ENCODE peak calls at places on chromosomes 4 and X, in five cellular contexts. A, H, L, Q and Y are unnamed samples. For H3K9me3, the result is how much of the 10 kb centered on the place peaks cover.

GRCh38 chrX:20265726-20266681 is 705 bp downstream of the RPS6KA3 start:
- DNase-seq in L (peak), H (peak), A (peak), Q (peak), Y (peak)

GRCh38 chr4:105624530-105624929 is 72.1 kb downstream of the ARHGEF38 start:
- DNase-seq in Q (peak), L (no peak), A (no peak), H (peak), Y (no peak)

GRCh38 chrX:13427441-13428054 is 107.7 kb upstream of the ATXN3L start:
- DNase-seq in A (no peak), H (no peak), Q (no peak), L (no peak), Y (no peak)

GRCh38 chrX:150258463-150259430 is 104.4 kb upstream of the MAMLD1 start:
- DNase-seq in Q (no peak), L (no peak), A (no peak), H (no peak), Y (no peak)

GRCh38 chr4:118969359-118969758 is 80.7 kb downstream of the SYNPO2 start:
- DNase-seq in Q (peak), H (peak), L (peak), A (no peak), Y (no peak)

GRCh38 chrX:1491851-1492349 is 39.2 kb upstream of the ASMTL start:
- DNase-seq in A (no peak), H (no peak), Q (no peak), L (peak), Y (no peak)

GRCh38 chr4:47538516-47538915 is 53.4 kb downstream of the ATP10D start:
- DNase-seq in H (no peak), A (no peak), Q (no peak), L (no peak), Y (no peak)

GRCh38 chrX:153564047-153564606 is 34.8 kb downstream of the CCNQ start:
- DNase-seq in H (no peak), L (no peak), A (no peak), Q (peak), Y (no peak)

GRCh38 chrX:52504551-52504950 is 8.9 kb downstream of the XAGE1A start:
- DNase-seq in H (no peak), A (no peak), Q (no peak), L (no peak), Y (no peak)

GRCh38 chr4:168028568-168028967 is 63.8 kb upstream of the ANXA10 start:
- DNase-seq in H (no peak), Q (no peak), L (no peak), A (no peak), Y (no peak)

GRCh38 chr4:113293043-113293560 is 243.6 kb downstream of the ANK2 start:
- DNase-seq in A (no peak), H (no peak), L (no peak), Q (no peak), Y (no peak)

GRCh38 chr4:2395584-2395983 is 22.9 kb downstream of the ZFYVE28 start:
- DNase-seq in H (no peak), A (no peak), Q (no peak), L (no peak), Y (no peak)

GRCh38 chrX:40539214-40540142 is 41.3 kb upstream of the ATP6AP2 start:
- DNase-seq in L (no peak), Q (peak), A (peak), H (peak), Y (peak)

GRCh38 chrX:17839269-17839668 is 21.8 kb downstream of the RAI2 start:
- DNase-seq in H (no peak), A (no peak), Q (no peak), L (no peak), Y (no peak)

GRCh38 chr4:176185068-176185467 is 10.3 kb downstream of the SPATA4 start:
- DNase-seq in H (no peak), L (no peak), Q (no peak), A (no peak), Y (no peak)

GRCh38 chr4:1784789-1785591 is 8.1 kb upstream of the FGFR3 start:
- DNase-seq in L (no peak), A (no peak), H (peak), Q (peak), Y (no peak)

GRCh38 chr4:55028196-55028595 is 97.2 kb downstream of the KDR start:
- DNase-seq in H (no peak), A (no peak), L (no peak), Q (no peak), Y (no peak)

GRCh38 chr4:168028970-168029610 is 63.2 kb upstream of the ANXA10 start:
- DNase-seq in L (no peak), Q (no peak), H (no peak), A (no peak), Y (no peak)

GRCh38 chr4:63670735-63671134 is 738.5 kb downstream of the TECRL start:
- DNase-seq in L (no peak), Q (no peak), H (no peak), A (no peak), Y (no peak)

GRCh38 chr4:173434226-173434625 is 35.3 kb upstream of the SCRG1 start:
- DNase-seq in Q (no peak), A (no peak), L (no peak), H (no peak), Y (no peak)

GRCh38 chr4:127579821-127580220 is 52.9 kb upstream of the INTU start:
- DNase-seq in Q (no peak), L (no peak), A (no peak), H (no peak), Y (no peak)

GRCh38 chr4:153365003-153365402 is 20.5 kb downstream of the MND1 start:
- DNase-seq in Q (no peak), L (no peak), H (no peak), A (no peak), Y (no peak)

GRCh38 chrX:121987163-121987562 is 939.8 kb downstream of the GLUD2 start:
- DNase-seq in H (no peak), L (no peak), Q (no peak), A (no peak), Y (no peak)

GRCh38 chr4:997375-998071 is 4.3 kb upstream of the SLC26A1 start:
- DNase-seq in Q (no peak), L (no peak), H (no peak), A (no peak), Y (no peak)

GRCh38 chr4:181957088-181957487 is 286.1 kb upstream of the TENM3 start:
- DNase-seq in A (no peak), L (no peak), H (no peak), Q (no peak), Y (no peak)

GRCh38 chr4:26326791-26327190 is 6.0 kb downstream of the RBPJ start:
- DNase-seq in Q (no peak), L (no peak), H (no peak), A (no peak), Y (no peak)

GRCh38 chr4:140149851-140150635 is 3.9 kb downstream of the MAML3 start:
- DNase-seq in L (peak), H (peak), Q (peak), A (peak), Y (peak)

GRCh38 chrX:13254076-13254785 is 65.6 kb downstream of the ATXN3L start:
- DNase-seq in H (no peak), A (no peak), Q (no peak), L (peak), Y (no peak)

GRCh38 chr4:16196482-16197393 is 29.5 kb downstream of the TAPT1 start:
- DNase-seq in L (peak), A (no peak), H (peak), Q (no peak), Y (no peak)

GRCh38 chr4:43619219-43619618 is 726.7 kb downstream of the GRXCR1 start:
- DNase-seq in L (no peak), H (no peak), Q (no peak), A (no peak), Y (no peak)
- H3K9me3 ChIP-seq in L (under half), H (under half), Q (under half), A (under half), Y (under half)

GRCh38 chrX:111719426-111720210 is 38.6 kb downstream of the ALG13 start:
- DNase-seq in Q (no peak), A (no peak), H (no peak), L (no peak), Y (no peak)
- H3K9me3 ChIP-seq in Q (under half), A (under half), H (under half), L (under half), Y (under half)

DNA sequence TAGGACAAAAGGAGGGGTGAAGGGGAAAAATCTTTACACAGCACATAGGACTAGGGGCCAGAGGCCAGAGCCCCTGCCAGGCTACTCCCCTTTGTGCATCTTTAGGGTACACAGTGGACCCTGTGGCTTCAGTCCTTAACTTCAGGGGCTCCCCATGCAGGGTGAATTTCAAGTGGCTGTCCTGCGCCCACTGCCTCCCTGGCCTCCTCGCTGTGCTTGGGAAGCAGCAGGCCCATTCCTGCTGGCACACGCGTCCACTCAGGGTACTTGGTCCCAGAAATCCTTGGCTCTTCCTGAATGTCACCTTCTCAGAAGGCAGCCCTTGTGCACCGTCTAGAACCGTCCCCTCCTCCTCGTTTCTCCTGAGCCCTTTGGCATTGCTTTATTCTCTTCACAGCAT is 139.0 kb upstream of the PSAPL1 start:
- DNase-seq in Q (no peak), L (no peak), A (no peak), H (no peak), Y (no peak)
- H3K9me3 ChIP-seq in Q (under half), L (under half), A (under half), H (under half), Y (under half)

DNA sequence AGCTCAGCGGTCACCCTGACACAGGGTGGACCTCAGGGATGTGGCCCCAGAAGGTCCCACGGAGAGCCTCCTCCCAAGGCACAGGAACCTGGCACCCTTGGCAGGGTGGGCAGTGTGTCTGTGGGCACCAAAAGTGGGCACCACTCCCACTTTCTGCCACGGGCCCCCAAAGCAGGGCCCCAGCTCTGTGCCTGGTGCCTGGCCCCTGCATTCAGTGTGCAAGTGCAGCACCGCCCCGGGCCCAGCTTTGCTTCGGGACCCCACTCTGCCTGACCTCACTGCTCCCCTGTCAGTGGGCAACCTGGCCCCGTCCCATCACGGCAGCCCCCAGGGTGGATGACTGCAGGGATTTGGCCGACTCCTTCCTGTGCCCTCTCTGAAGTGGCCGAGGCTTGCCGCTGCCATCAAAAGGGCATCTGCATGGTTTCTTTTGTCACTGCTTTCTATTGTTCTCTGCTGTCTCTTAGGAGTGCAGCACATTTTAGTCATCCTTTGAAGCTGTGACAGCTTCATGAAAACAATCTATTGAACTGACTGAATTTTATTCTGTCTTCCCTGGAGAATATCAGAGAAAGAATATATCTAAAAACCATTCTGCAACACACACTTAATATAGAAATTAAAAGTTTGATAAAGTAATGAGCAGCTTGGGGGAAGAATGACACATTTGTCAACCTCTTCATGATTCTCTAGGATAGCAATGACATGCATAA is 302.4 kb downstream of the FAM47B start:
- DNase-seq in L (no peak), A (no peak), Q (no peak), H (no peak), Y (no peak)
- H3K9me3 ChIP-seq in L (under half), A (under half), Q (under half), H (under half), Y (under half)

GRCh38 chr4:129063640-129064039 is 29.7 kb downstream of the SCLT1 start:
- DNase-seq in H (no peak), L (no peak), Q (no peak), A (no peak), Y (no peak)

GRCh38 chr4:129062580-129062979 is 30.8 kb downstream of the SCLT1 start:
- DNase-seq in L (no peak), A (no peak), H (no peak), Q (no peak), Y (no peak)

GRCh38 chr4:129064717-129065116 is 28.6 kb downstream of the SCLT1 start:
- DNase-seq in A (no peak), L (no peak), Q (no peak), H (no peak), Y (no peak)

GRCh38 chr4:129059028-129059427 is 34.3 kb downstream of the SCLT1 start:
- DNase-seq in L (no peak), H (no peak), Q (no peak), A (no peak), Y (no peak)
- H3K9me3 ChIP-seq in L (under half), H (under half), Q (half or more), A (half or more), Y (under half)

GRCh38 chrX:144259054-144259453 is 375.2 kb downstream of the UBE2NL start:
- DNase-seq in A (no peak), Q (no peak), H (no peak), L (no peak), Y (no peak)
- H3K9me3 ChIP-seq in A (under half), Q (under half), H (under half), L (under half), Y (under half)

DNA sequence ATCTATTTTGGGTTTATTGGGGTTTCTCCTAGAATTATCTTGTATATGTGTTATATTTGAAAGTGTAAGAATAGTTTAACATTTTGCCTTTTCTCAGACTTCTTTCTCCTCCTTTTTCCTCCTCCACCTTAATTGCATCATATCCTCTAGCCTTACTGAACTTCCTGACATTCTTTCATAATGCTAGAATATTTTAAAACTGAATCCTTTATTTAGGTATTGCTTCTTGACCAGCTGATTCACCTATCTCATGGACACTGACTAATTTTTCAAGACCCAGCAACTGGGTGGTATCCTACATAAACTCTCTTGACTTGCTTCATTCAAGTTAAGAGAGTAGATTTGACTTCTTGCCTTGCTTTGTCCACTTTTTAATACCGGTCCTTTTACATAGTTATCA is 1508.9 kb downstream of the STIM2 start:
- DNase-seq in A (no peak), H (no peak), Q (no peak), L (no peak), Y (no peak)
- H3K9me3 ChIP-seq in A (under half), H (under half), Q (under half), L (under half), Y (under half)

GRCh38 chr4:116023049-116023448 is 909.6 kb upstream of the NDST4 start:
- DNase-seq in Q (no peak), A (no peak), L (no peak), H (no peak), Y (no peak)

GRCh38 chr4:116016201-116016600 is 902.8 kb upstream of the NDST4 start:
- DNase-seq in L (no peak), A (no peak), H (no peak), Q (no peak), Y (no peak)

GRCh38 chr4:116015549-116015948 is 902.1 kb upstream of the NDST4 start:
- DNase-seq in Q (no peak), L (no peak), A (no peak), H (no peak), Y (no peak)

GRCh38 chr4:116018831-116019230 is 905.4 kb upstream of the NDST4 start:
- DNase-seq in H (no peak), L (no peak), A (no peak), Q (no peak), Y (no peak)

DNA sequence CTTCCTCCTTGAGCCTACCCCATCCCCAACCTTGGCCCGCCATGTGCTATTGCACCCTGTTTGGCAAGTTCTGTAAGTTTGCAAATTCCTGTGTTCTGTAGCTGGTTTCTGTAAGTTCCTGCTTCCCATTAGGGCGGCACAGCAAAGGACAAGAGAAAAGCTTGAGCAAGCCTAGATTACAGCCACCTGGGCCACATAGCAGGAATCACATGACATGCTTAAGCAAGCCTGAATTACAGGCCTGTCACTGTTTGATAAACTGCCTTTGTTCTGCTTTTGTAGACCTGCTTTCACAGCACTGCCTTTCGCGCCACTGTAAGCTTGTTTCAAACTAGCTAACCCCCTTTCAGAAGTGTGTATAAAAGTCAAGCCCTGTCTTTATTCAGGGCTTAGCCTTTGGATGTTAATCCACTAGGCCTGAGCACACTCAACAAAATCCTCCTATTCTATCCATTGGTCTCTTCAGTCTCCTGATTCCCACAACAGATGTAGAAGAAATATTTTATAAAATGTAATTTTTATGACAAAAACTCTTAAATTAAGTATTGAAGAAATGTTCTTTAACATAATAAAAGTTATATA is 906.8 kb upstream of the NDST4 start:
- DNase-seq in A (no peak), H (no peak), L (no peak), Q (no peak), Y (no peak)
- H3K9me3 ChIP-seq in A (under half), H (under half), L (under half), Q (half or more), Y (under half)